ENCODE peak calls at places on chromosomes 7 and 10, in five cellular contexts. U is PC-3, N is left ventricle myocardium inferior, O is GM23338, K is fibroblast of lung. H is an unnamed sample. For H3K27me3, the result is how much of the 10 kb centered on the place peaks cover.

GRCh38 chr7:22858640-22859561 is 36.3 kb upstream of the TOMM7 start:
- DNase-seq in U (peak), N (no peak), O (no peak), K (peak), H (peak)

GRCh38 chr7:91880016-91880412 is 488 bp downstream of the MTERF1 start:
- DNase-seq in U (no peak), N (no peak), O (peak), K (peak), H (no peak)

GRCh38 chr10:45532501-45532900 is 140.1 kb downstream of the ZFAND4 start:
- DNase-seq in U (no peak), N (no peak), O (no peak), K (peak), H (no peak)

GRCh38 chr7:155644971-155645509 is 579 bp downstream of the RBM33 start:
- DNase-seq in U (peak), N (peak), O (peak), K (peak), H (peak)

GRCh38 chr10:24703700-24704099 is 20.0 kb downstream of the ARHGAP21 start:
- DNase-seq in U (no peak), N (no peak), O (no peak), K (peak), H (no peak)

GRCh38 chr10:103193107-103193819 is at the start of gene NT5C2:
- DNase-seq in U (peak), N (peak), O (peak), K (peak), H (peak)

GRCh38 chr10:30531751-30532530 is 97.6 kb downstream of the LYZL2 start:
- DNase-seq in U (no peak), N (no peak), O (no peak), K (no peak), H (no peak)

GRCh38 chr10:77105756-77106155 is 531.9 kb downstream of the KCNMA1 start:
- DNase-seq in U (no peak), N (no peak), O (no peak), K (peak), H (no peak)

GRCh38 chr7:49995681-49996080 is 97.4 kb downstream of the ZPBP start:
- DNase-seq in U (no peak), N (no peak), O (no peak), K (no peak), H (no peak)

GRCh38 chr7:75987026-75987804 is 7.2 kb downstream of the TMEM120A start:
- DNase-seq in U (no peak), N (no peak), O (no peak), K (no peak), H (no peak)

GRCh38 chr10:132374612-132375011 is 22.4 kb upstream of the PWWP2B start:
- DNase-seq in U (no peak), N (no peak), O (no peak), K (no peak), H (no peak)

GRCh38 chr10:16910795-16911164 is 93.6 kb upstream of the RSU1 start:
- DNase-seq in U (no peak), N (no peak), O (no peak), K (no peak), H (no peak)

GRCh38 chr7:158073845-158074840 is 513.5 kb downstream of the PTPRN2 start:
- DNase-seq in U (no peak), N (no peak), O (no peak), K (no peak), H (no peak)

DNA sequence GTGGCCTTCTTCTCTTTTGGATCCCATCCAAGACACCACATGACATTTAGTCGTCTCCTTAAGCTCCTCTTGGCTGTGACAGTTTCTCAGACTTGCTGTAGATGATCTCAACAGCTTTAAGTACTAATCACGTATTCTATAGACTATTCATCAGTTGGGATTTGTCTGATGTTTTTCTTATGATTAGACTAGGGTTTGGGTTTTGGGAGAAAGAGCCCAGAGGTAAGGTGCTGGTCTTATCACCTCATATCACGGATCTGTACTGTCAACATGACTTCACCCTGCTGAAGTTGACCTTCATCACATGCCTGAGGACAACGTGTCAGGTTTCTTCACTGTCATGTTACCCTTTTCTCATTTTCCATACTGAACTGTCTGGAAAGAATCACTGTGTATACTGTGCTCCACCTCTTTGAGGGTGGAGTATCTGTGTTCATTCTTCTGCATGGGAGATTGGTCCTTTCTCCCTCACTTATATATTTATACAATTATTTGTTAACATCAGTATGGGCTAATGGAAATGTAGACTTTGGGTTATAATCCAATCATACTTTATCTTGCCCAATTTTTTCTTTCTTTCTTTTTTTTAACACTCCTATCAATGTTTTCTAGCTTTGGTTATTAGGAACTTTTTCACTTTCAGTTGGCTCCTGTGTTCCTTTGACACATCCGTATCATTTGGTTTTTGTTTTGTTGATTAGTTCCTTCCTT is 6.4 kb upstream of the HKDC1 start:
- DNase-seq in U (no peak), N (no peak), O (no peak), K (no peak), H (no peak)
- H3K27ac ChIP-seq in U (no peak), N (no peak), O (no peak), K (no peak), H (no peak)

GRCh38 chr7:4225352-4225751 is 456.7 kb upstream of the FOXK1 start:
- DNase-seq in U (no peak), N (no peak), O (no peak), K (no peak), H (no peak)

GRCh38 chr7:4226166-4226857 is 455.8 kb upstream of the FOXK1 start:
- DNase-seq in U (peak), N (no peak), O (peak), K (no peak), H (peak)

GRCh38 chr7:4230352-4230751 is 451.7 kb upstream of the FOXK1 start:
- DNase-seq in U (no peak), N (no peak), O (no peak), K (no peak), H (no peak)

GRCh38 chr7:4233146-4233545 is 448.9 kb upstream of the FOXK1 start:
- DNase-seq in U (no peak), N (no peak), O (no peak), K (no peak), H (no peak)

GRCh38 chr7:4227105-4228010 is 454.7 kb upstream of the FOXK1 start:
- DNase-seq in U (no peak), N (no peak), O (no peak), K (peak), H (no peak)
- H3K27me3 ChIP-seq in U (under half), N (under half), O (under half), K (under half), H (under half)

GRCh38 chr7:99381664-99382075 is 7.1 kb downstream of the ARPC1B start:
- DNase-seq in U (no peak), N (no peak), O (no peak), K (no peak), H (no peak)
- H3K27ac ChIP-seq in U (no peak), N (peak), O (no peak), K (no peak), H (no peak)

GRCh38 chr10:14184841-14185500 is 145.8 kb downstream of the FRMD4A start:
- DNase-seq in U (no peak), N (no peak), O (peak), K (peak), H (peak)

GRCh38 chr10:14186245-14186644 is 144.5 kb downstream of the FRMD4A start:
- DNase-seq in U (no peak), N (no peak), O (peak), K (peak), H (peak)

GRCh38 chr10:14182781-14183180 is 147.9 kb downstream of the FRMD4A start:
- DNase-seq in U (no peak), N (no peak), O (no peak), K (no peak), H (no peak)

GRCh38 chr10:14181197-14181936 is 149.4 kb downstream of the FRMD4A start:
- DNase-seq in U (no peak), N (no peak), O (no peak), K (no peak), H (peak)

DNA sequence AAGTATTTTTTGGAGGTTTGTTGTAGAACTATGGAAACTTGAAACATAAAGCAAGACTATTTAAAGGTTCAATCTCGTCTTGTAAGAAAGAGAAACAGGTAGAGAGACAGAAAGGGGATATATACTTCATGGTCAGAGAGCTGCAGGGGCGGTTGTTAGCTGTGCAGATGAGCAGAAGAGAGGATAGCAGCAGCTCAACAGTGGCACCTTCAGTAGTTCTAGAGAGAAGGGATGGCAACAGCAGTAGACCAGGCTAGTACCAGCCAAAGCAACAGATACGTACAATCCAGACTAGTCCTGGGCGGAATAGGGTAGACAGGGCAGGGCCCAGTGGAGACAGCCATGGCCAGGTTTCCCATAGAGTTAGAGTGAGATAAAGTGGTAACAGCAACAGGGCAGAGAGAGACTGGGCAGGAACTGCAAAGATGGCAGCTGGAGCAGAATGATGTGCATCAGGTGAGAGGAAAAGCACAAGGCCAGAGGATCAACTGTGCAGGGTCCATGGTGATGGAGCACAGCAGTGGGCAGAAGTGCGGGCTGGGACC is 145.2 kb downstream of the FRMD4A start:
- DNase-seq in U (peak), N (no peak), O (peak), K (peak), H (peak)
- H3K27me3 ChIP-seq in U (under half), N (half or more), O (under half), K (under half), H (under half)

GRCh38 chr10:124561206-124561605 is 99.6 kb downstream of the LHPP start:
- DNase-seq in U (no peak), N (no peak), O (no peak), K (no peak), H (no peak)
- H3K27ac ChIP-seq in U (no peak), N (peak), O (no peak), K (no peak), H (no peak)

GRCh38 chr7:157032128-157032527 is 21.7 kb upstream of the MNX1 start:
- DNase-seq in U (no peak), N (no peak), O (no peak), K (no peak), H (no peak)

GRCh38 chr7:157023589-157023905 is 13.1 kb upstream of the MNX1 start:
- DNase-seq in U (no peak), N (no peak), O (no peak), K (no peak), H (no peak)

GRCh38 chr7:157028528-157028903 is 18.1 kb upstream of the MNX1 start:
- DNase-seq in U (no peak), N (no peak), O (no peak), K (no peak), H (no peak)

GRCh38 chr7:157024716-157025115 is 14.3 kb upstream of the MNX1 start:
- DNase-seq in U (no peak), N (no peak), O (no peak), K (no peak), H (no peak)

DNA sequence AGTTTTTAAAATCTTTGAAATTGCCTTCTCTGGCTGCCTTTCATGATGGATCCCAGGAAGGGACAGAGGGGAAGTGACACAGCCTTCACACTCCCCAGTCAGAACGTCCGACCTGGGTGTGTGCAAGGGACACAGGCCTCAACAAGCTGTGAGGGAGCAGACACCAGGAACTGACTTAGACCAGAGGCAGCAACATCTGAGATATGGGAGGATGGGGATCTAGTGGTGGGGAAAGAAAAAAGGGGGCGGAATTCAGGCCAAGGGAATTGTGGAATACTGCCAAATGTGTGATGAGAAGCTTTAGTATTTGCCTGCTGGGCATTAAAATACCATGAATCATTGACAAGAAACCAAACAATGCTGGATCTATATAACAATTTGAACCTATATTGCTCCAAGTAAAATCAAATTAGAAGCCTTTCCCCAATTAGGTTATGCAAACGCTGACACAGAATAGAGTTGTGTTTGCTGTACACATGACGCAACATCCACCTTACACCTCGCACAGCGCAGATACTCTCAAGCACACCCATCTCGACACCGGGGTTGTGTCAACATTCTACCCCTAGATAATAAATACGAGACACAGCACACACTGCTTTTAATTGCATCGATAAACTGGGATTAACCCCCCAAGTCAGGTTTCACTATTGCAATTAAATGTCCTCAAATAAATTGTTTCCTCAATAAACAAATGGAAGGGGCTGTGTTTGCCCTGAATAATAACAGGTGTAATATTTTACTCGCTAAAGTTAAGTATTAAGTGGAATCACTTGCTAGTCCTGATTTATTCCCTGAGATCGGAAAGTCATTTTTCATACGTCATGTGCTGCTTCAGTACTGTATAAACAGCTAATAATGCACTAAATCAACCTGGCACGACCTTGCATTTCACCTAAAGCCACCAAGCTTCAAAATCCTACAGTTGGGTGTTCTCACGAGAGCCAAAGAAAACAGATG is 17.4 kb upstream of the MNX1 start:
- DNase-seq in U (peak), N (no peak), O (no peak), K (no peak), H (no peak)
- H3K27me3 ChIP-seq in U (under half), N (half or more), O (under half), K (under half), H (under half)